ENCODE peak calls at places on chromosomes 11 and 22, in five cellular contexts. One of them, this sample, is unnamed.

GRCh38 chr11:15035283-15035682 is 38.1 kb upstream of the CALCB start:
- DNase-seq in heart left ventricle: no peak
- DNase-seq in HFFc6: no peak
- DNase-seq in WTC11: peak; percentile 70
- DNase-seq in A549: no peak
- DNase-seq in this sample: no peak

GRCh38 chr11:116537121-116537520 is 235.7 kb downstream of the BUD13 start:
- DNase-seq in heart left ventricle: no peak
- DNase-seq in HFFc6: no peak
- DNase-seq in WTC11: no peak
- DNase-seq in A549: no peak
- DNase-seq in this sample: no peak

GRCh38 chr22:37043828-37044538 is 7.6 kb upstream of the KCTD17 start:
- DNase-seq in heart left ventricle: peak; percentile 54
- DNase-seq in HFFc6: peak; percentile 14
- DNase-seq in WTC11: peak; percentile 50
- DNase-seq in A549: peak; percentile 82
- DNase-seq in this sample: peak; percentile 76

GRCh38 chr11:791658-792534 is 2.0 kb upstream of the CEND1 start:
- DNase-seq in heart left ventricle: no peak
- DNase-seq in HFFc6: no peak
- DNase-seq in WTC11: no peak
- DNase-seq in A549: no peak
- DNase-seq in this sample: no peak

GRCh38 chr11:33742249-33742851 is 6.1 kb upstream of the CD59 start:
- DNase-seq in heart left ventricle: no peak
- DNase-seq in HFFc6: no peak
- DNase-seq in WTC11: no peak
- DNase-seq in A549: no peak
- DNase-seq in this sample: no peak

GRCh38 chr11:72598901-72599300 is 75.3 kb downstream of the PDE2A start:
- DNase-seq in heart left ventricle: peak; percentile 63
- DNase-seq in HFFc6: peak; percentile 33
- DNase-seq in WTC11: peak; percentile 68
- DNase-seq in A549: peak; percentile 65
- DNase-seq in this sample: peak; percentile 16

GRCh38 chr22:41445171-41446056 is 1.2 kb downstream of the TOB2 start:
- DNase-seq in heart left ventricle: peak; percentile 51
- DNase-seq in HFFc6: no peak
- DNase-seq in WTC11: peak; percentile 32
- DNase-seq in A549: peak; percentile 30
- DNase-seq in this sample: peak; percentile 30

GRCh38 chr11:96098511-96099241 is 174.8 kb upstream of the MTMR2 start:
- DNase-seq in heart left ventricle: no peak
- DNase-seq in HFFc6: peak; percentile 35
- DNase-seq in WTC11: no peak
- DNase-seq in A549: no peak
- DNase-seq in this sample: no peak

GRCh38 chr11:58905141-58905715 is 34.1 kb upstream of the GLYATL1 start:
- DNase-seq in heart left ventricle: peak; percentile 20
- DNase-seq in HFFc6: peak; percentile 67
- DNase-seq in WTC11: peak; percentile 62
- DNase-seq in A549: no peak
- DNase-seq in this sample: peak; percentile 15

GRCh38 chr22:42895541-42895981 is 38.5 kb upstream of the ARFGAP3 start:
- DNase-seq in heart left ventricle: no peak
- DNase-seq in HFFc6: no peak
- DNase-seq in WTC11: no peak
- DNase-seq in A549: no peak
- DNase-seq in this sample: no peak

GRCh38 chr11:118913411-118914125 is 12.2 kb downstream of the BCL9L start:
- DNase-seq in heart left ventricle: no peak
- DNase-seq in HFFc6: no peak
- DNase-seq in WTC11: no peak
- DNase-seq in A549: no peak
- DNase-seq in this sample: no peak

GRCh38 chr11:26960265-26960664 is 33.6 kb upstream of the FIBIN start:
- DNase-seq in heart left ventricle: no peak
- DNase-seq in HFFc6: peak; percentile 52
- DNase-seq in WTC11: no peak
- DNase-seq in A549: no peak
- DNase-seq in this sample: no peak

GRCh38 chr11:8906629-8907028 is 4.4 kb upstream of the AKIP1 start:
- DNase-seq in heart left ventricle: no peak
- DNase-seq in HFFc6: peak; percentile 52
- DNase-seq in WTC11: no peak
- DNase-seq in A549: peak; percentile 84
- DNase-seq in this sample: no peak

GRCh38 chr11:28071305-28071704 is 36.7 kb downstream of the KIF18A start:
- DNase-seq in heart left ventricle: no peak
- DNase-seq in HFFc6: no peak
- DNase-seq in WTC11: no peak
- DNase-seq in A549: no peak
- DNase-seq in this sample: no peak

GRCh38 chr11:132177106-132177505 is 806.7 kb downstream of the NTM start:
- DNase-seq in heart left ventricle: no peak
- DNase-seq in HFFc6: peak; percentile 59
- DNase-seq in WTC11: no peak
- DNase-seq in A549: no peak
- DNase-seq in this sample: no peak

GRCh38 chr22:37229805-37230672 is 14.0 kb downstream of the RAC2 start:
- DNase-seq in heart left ventricle: no peak
- DNase-seq in HFFc6: peak; percentile 66
- DNase-seq in WTC11: no peak
- DNase-seq in A549: no peak
- DNase-seq in this sample: no peak

GRCh38 chr22:44202261-44202789 is 21.6 kb downstream of the PARVG start:
- DNase-seq in heart left ventricle: no peak
- DNase-seq in HFFc6: peak; percentile 59
- DNase-seq in WTC11: no peak
- DNase-seq in A549: no peak
- DNase-seq in this sample: no peak

GRCh38 chr11:22976146-22976545 is 115.9 kb upstream of the CCDC179 start:
- DNase-seq in heart left ventricle: no peak
- DNase-seq in HFFc6: no peak
- DNase-seq in WTC11: no peak
- DNase-seq in A549: peak; percentile 18
- DNase-seq in this sample: no peak

GRCh38 chr11:96219981-96220623 is 122.9 kb downstream of the MAML2 start:
- DNase-seq in heart left ventricle: peak; percentile 39
- DNase-seq in HFFc6: peak; percentile 59
- DNase-seq in WTC11: no peak
- DNase-seq in A549: peak; percentile 11
- DNase-seq in this sample: no peak

GRCh38 chr22:48103126-48103875 is 1340.9 kb downstream of the TBC1D22A start:
- DNase-seq in heart left ventricle: no peak
- DNase-seq in HFFc6: no peak
- DNase-seq in WTC11: no peak
- DNase-seq in A549: no peak
- DNase-seq in this sample: no peak

GRCh38 chr11:93279911-93280347 is 50.6 kb upstream of the DEUP1 start:
- DNase-seq in heart left ventricle: no peak
- DNase-seq in HFFc6: no peak
- DNase-seq in WTC11: no peak
- DNase-seq in A549: no peak
- DNase-seq in this sample: no peak

GRCh38 chr11:94832604-94833238 is 64.6 kb downstream of the AMOTL1 start:
- DNase-seq in heart left ventricle: no peak
- DNase-seq in HFFc6: no peak
- DNase-seq in WTC11: no peak
- DNase-seq in A549: no peak
- DNase-seq in this sample: peak; percentile 48

GRCh38 chr11:1197431-1197885 is 25.4 kb upstream of the MUC5B start:
- DNase-seq in heart left ventricle: peak; percentile 4
- DNase-seq in HFFc6: no peak
- DNase-seq in WTC11: peak; percentile 11
- DNase-seq in A549: no peak
- DNase-seq in this sample: no peak

GRCh38 chr11:114379394-114380069 is 20.8 kb downstream of the C11orf71 start:
- DNase-seq in heart left ventricle: no peak
- DNase-seq in HFFc6: no peak
- DNase-seq in WTC11: no peak
- DNase-seq in A549: no peak
- DNase-seq in this sample: no peak

GRCh38 chr22:38707346-38707745 is 1.6 kb downstream of the GTPBP1 start:
- DNase-seq in heart left ventricle: no peak
- DNase-seq in HFFc6: peak; percentile 55
- DNase-seq in WTC11: no peak
- DNase-seq in A549: peak; percentile 61
- DNase-seq in this sample: peak; percentile 49

GRCh38 chr11:87439981-87440760 is 402.4 kb downstream of the TMEM135 start:
- DNase-seq in heart left ventricle: no peak
- DNase-seq in HFFc6: no peak
- DNase-seq in WTC11: no peak
- DNase-seq in A549: no peak
- DNase-seq in this sample: no peak

GRCh38 chr11:69126286-69126685 is 29.4 kb upstream of the SMIM38 start:
- DNase-seq in heart left ventricle: no peak
- DNase-seq in HFFc6: no peak
- DNase-seq in WTC11: peak; percentile 8
- DNase-seq in A549: no peak
- DNase-seq in this sample: no peak
- TF ChIP-seq CTCF in heart left ventricle: no peak
- TF ChIP-seq CTCF in HFFc6: no peak
- TF ChIP-seq CTCF in WTC11: no peak
- TF ChIP-seq CTCF in A549: no peak
- TF ChIP-seq CTCF in this sample: no peak

DNA sequence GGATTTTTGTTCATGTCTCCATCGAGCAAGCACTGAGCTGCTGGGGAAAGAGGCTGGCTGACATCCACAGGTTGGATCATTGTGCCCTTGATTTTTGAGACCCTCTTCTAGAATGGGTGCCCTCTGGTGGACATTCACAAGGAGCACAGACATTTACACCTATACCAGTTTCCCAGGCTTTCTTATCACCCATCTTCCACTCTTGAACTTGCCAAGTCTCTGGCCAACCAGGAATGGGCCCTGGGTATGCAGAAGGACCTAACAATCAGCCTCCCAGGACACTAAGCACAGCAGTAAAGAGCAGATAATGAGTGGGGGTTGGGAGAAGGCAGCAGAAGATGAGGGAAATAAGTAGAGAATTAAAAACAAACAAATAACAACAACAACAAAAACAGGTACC is 5.7 kb upstream of the INTS4 start:
- DNase-seq in heart left ventricle: no peak
- DNase-seq in HFFc6: peak; percentile 60
- DNase-seq in WTC11: peak; percentile 34
- DNase-seq in A549: peak; percentile 72
- DNase-seq in this sample: peak; percentile 30
- TF ChIP-seq CTCF in heart left ventricle: peak; percentile 45
- TF ChIP-seq CTCF in HFFc6: peak; percentile 89
- TF ChIP-seq CTCF in WTC11: peak; percentile 61
- TF ChIP-seq CTCF in A549: peak; percentile 78
- TF ChIP-seq CTCF in this sample: peak; percentile 73

DNA sequence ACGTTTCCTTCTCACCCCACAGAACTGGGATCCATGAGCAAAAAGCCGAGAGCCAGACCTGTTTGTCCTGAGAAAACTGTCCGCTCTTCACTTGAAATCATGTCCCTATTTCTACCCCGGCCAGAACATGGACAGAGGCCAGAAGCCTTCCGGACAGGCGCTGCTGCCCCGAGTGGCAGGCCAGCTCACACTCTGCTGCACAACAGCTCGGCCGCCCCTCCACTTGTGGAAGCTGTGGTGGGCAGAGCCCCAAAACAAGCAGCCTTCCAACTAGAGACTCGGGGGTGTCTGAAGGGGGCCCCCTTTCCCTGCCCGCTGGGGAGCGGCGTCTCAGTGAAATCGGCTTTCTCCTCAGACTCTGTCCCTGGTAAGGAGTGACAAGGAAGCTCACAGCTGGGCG is 24.0 kb downstream of the CD5 start:
- DNase-seq in heart left ventricle: peak; percentile 49
- DNase-seq in HFFc6: no peak
- DNase-seq in WTC11: peak; percentile 40
- DNase-seq in A549: no peak
- DNase-seq in this sample: no peak
- TF ChIP-seq CTCF in heart left ventricle: peak; percentile 4
- TF ChIP-seq CTCF in HFFc6: no peak
- TF ChIP-seq CTCF in WTC11: no peak
- TF ChIP-seq CTCF in A549: no peak
- TF ChIP-seq CTCF in this sample: no peak

GRCh38 chr11:112797072-112797471 is 164.1 kb upstream of the NCAM1 start:
- DNase-seq in heart left ventricle: no peak
- DNase-seq in HFFc6: no peak
- DNase-seq in WTC11: peak; percentile 50
- DNase-seq in A549: no peak
- DNase-seq in this sample: no peak

GRCh38 chr11:112795896-112796686 is 165.1 kb upstream of the NCAM1 start:
- DNase-seq in heart left ventricle: no peak
- DNase-seq in HFFc6: no peak
- DNase-seq in WTC11: no peak
- DNase-seq in A549: no peak
- DNase-seq in this sample: no peak

GRCh38 chr11:112795142-112795815 is 165.9 kb upstream of the NCAM1 start:
- DNase-seq in heart left ventricle: no peak
- DNase-seq in HFFc6: peak; percentile 1
- DNase-seq in WTC11: peak; percentile 67
- DNase-seq in A549: peak; percentile 37
- DNase-seq in this sample: no peak

GRCh38 chr11:112794321-112794720 is 166.9 kb upstream of the NCAM1 start:
- DNase-seq in heart left ventricle: no peak
- DNase-seq in HFFc6: no peak
- DNase-seq in WTC11: no peak
- DNase-seq in A549: no peak
- DNase-seq in this sample: no peak

DNA sequence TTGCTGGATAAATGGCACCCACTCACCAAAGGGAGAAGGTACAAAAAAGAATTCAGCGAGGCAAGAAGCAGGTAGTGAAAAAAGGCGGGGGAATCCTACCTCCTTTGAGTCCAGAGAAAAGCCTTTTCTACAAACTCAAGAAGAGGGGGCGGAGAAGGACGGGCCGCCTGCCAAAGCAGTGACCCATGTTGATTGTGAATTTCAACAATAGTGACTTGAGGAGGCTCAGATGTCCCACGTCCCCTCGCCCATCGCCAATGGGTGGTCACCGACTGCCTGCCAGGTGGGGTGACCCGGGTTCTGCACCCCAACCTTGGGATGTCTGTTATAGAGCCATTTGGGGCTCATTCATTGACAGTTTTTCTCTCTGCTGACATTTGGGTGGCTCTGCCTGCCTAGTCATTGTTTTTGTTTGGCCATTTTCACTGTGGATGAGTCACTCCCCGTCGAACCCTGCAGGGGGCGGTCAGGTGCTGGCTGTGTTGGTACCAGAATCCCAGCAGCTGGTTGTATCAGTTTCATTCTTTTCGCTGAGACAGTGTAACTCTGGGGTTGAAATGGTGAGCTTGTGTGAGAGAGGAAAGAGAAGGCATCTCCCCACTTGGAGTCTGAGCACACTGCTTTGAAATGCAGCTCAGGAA is 163.4 kb upstream of the NCAM1 start:
- DNase-seq in heart left ventricle: no peak
- DNase-seq in HFFc6: no peak
- DNase-seq in WTC11: peak; percentile 76
- DNase-seq in A549: peak; percentile 12
- DNase-seq in this sample: no peak
- TF ChIP-seq CTCF in heart left ventricle: peak; percentile 28
- TF ChIP-seq CTCF in HFFc6: no peak
- TF ChIP-seq CTCF in WTC11: peak; percentile 36
- TF ChIP-seq CTCF in A549: no peak
- TF ChIP-seq CTCF in this sample: peak; percentile 37